ENCODE peak calls at places on chromosomes 4 and X, in four cellular contexts. V is IMR-90, S is GM12865, G is endothelial cell. N is an unnamed sample.

GRCh38 chr4:88158360-88159136 is at the start of gene ABCG2:
- DNase-seq in V (peak; percentile 75), G (peak; percentile 31), S (peak; percentile 26), N (peak; percentile 38)

GRCh38 chr4:8254076-8254475 is 15.5 kb upstream of the HTRA3 start:
- DNase-seq in G (no peak), V (no peak), S (no peak), N (no peak)

GRCh38 chrX:126141014-126141413 is 25.1 kb downstream of the DCAF12L2 start:
- DNase-seq in V (no peak), S (no peak), G (no peak), N (no peak)

GRCh38 chr4:84258905-84259830 is 239.9 kb downstream of the NKX6-1 start:
- DNase-seq in G (no peak), S (peak; percentile 74), V (peak; percentile 32), N (no peak)

GRCh38 chr4:98688416-98689290 is 30.2 kb upstream of the TSPAN5 start:
- DNase-seq in S (no peak), G (no peak), V (peak; percentile 70), N (no peak)

GRCh38 chr4:41877020-41877796 is 58.0 kb upstream of the TMEM33 start:
- DNase-seq in S (no peak), V (no peak), G (no peak), N (no peak)

GRCh38 chrX:51891821-51892551 is 1.4 kb upstream of the MAGED1 start:
- DNase-seq in G (peak; percentile 10), V (peak; percentile 69), S (peak; percentile 34), N (no peak)

GRCh38 chr4:7241587-7242125 is 49.3 kb downstream of the SORCS2 start:
- DNase-seq in G (no peak), S (no peak), V (no peak), N (no peak)

GRCh38 chr4:168409089-168409801 is 71.0 kb downstream of the DDX60L start:
- DNase-seq in V (peak; percentile 49), G (no peak), S (no peak), N (no peak)

GRCh38 chr4:90540536-90540935 is 413.3 kb downstream of the CCSER1 start:
- DNase-seq in V (no peak), S (no peak), G (no peak), N (no peak)

GRCh38 chr4:92825186-92825715 is 521.5 kb downstream of the GRID2 start:
- DNase-seq in G (no peak), V (no peak), S (no peak), N (no peak)

GRCh38 chr4:185591679-185592141 is 56.4 kb upstream of the PDLIM3 start:
- DNase-seq in V (peak; percentile 29), S (no peak), G (no peak), N (no peak)

GRCh38 chr4:165027762-165028402 is 3.9 kb upstream of the TRIM60 start:
- DNase-seq in G (no peak), V (no peak), S (no peak), N (no peak)

GRCh38 chrX:64894454-64895038 is 81.7 kb downstream of the ZC4H2 start:
- DNase-seq in G (peak; percentile 53), S (peak; percentile 54), V (peak; percentile 5), N (peak; percentile 23)

GRCh38 chr4:161382655-161383054 is 781.1 kb downstream of the FSTL5 start:
- DNase-seq in S (no peak), V (no peak), G (no peak), N (no peak)

GRCh38 chr4:8739820-8740665 is 131.6 kb downstream of the HMX1 start:
- DNase-seq in S (no peak), G (no peak), V (no peak), N (no peak)

GRCh38 chrX:14817559-14817958 is 55.3 kb downstream of the FANCB start:
- DNase-seq in S (no peak), G (no peak), V (no peak), N (no peak)

GRCh38 chr4:44446801-44447562 is 1.6 kb downstream of the KCTD8 start:
- DNase-seq in V (no peak), S (no peak), G (peak; percentile 11), N (peak; percentile 15)

GRCh38 chrX:155263854-155264628 is at the start of gene RAB39B:
- DNase-seq in S (peak; percentile 79), V (peak; percentile 68), G (peak; percentile 34), N (peak; percentile 67)

GRCh38 chr4:124095596-124095995 is 616.9 kb downstream of the ANKRD50 start:
- DNase-seq in V (peak; percentile 18), G (no peak), S (no peak), N (no peak)

GRCh38 chrX:120564925-120565324 is 4.2 kb upstream of the CUL4B start:
- DNase-seq in S (no peak), V (no peak), G (no peak), N (no peak)

GRCh38 chr4:102685768-102686167 is 75.0 kb downstream of the MANBA start:
- DNase-seq in S (no peak), V (no peak), G (no peak), N (no peak)

GRCh38 chr4:81211956-81212355 is 3.1 kb downstream of the PRKG2 start:
- DNase-seq in S (no peak), V (no peak), G (no peak), N (no peak)

GRCh38 chr4:184273166-184274147 is 55.8 kb upstream of the ENPP6 start:
- DNase-seq in G (no peak), V (no peak), S (peak; percentile 86), N (no peak)

GRCh38 chr4:158714937-158715336 is 8.3 kb downstream of the PPID start:
- DNase-seq in S (no peak), V (no peak), G (no peak), N (no peak)

GRCh38 chr4:158715787-158716186 is 7.4 kb downstream of the PPID start:
- DNase-seq in G (no peak), V (no peak), S (no peak), N (no peak)

DNA sequence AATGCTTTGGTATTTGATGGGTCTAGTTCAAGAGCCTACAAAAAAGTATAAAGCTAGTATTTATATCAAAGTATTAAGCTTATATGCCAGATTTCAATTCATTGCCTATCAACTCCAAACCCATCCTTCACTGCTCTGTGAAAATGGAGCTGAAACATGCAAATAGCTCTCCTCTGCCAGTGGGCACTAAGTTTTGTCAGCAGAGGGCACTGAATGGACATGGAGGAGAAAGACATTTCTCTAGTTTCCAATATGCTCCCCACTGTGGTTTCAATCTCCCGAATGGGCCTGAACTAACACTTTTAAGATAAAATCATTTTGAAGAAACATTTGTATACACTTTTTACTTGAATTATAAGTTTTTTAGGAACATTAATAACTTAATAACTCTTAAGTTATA is 12.4 kb downstream of the PPID start:
- DNase-seq in G (no peak), V (peak; percentile 8), S (no peak), N (no peak)
- TF ChIP-seq CTCF in G (no peak), V (peak; percentile 43), S (no peak), N (peak; percentile 23)

GRCh38 chr4:123060039-123060770 is 137.8 kb upstream of the NUDT6 start:
- DNase-seq in G (no peak), S (no peak), V (no peak), N (no peak)
- TF ChIP-seq CTCF in G (no peak), S (no peak), V (no peak), N (no peak)

GRCh38 chr4:132557660-132558059 is 591.4 kb upstream of the PCDH10 start:
- DNase-seq in S (no peak), G (no peak), V (no peak), N (no peak)
- TF ChIP-seq CTCF in S (no peak), G (no peak), V (no peak), N (no peak)

GRCh38 chr4:16001484-16001858 is 38.5 kb upstream of the FGFBP2 start:
- DNase-seq in V (peak; percentile 72), S (peak; percentile 67), G (peak; percentile 49), N (peak; percentile 76)
- TF ChIP-seq CTCF in V (peak; percentile 91), S (peak; percentile 85), G (peak; percentile 76), N (peak; percentile 75)

GRCh38 chrX:115284877-115285276 is 4.6 kb upstream of the LUZP4 start:
- DNase-seq in V (no peak), G (no peak), S (no peak), N (no peak)
- TF ChIP-seq CTCF in V (peak; percentile 36), G (no peak), S (no peak), N (no peak)

DNA sequence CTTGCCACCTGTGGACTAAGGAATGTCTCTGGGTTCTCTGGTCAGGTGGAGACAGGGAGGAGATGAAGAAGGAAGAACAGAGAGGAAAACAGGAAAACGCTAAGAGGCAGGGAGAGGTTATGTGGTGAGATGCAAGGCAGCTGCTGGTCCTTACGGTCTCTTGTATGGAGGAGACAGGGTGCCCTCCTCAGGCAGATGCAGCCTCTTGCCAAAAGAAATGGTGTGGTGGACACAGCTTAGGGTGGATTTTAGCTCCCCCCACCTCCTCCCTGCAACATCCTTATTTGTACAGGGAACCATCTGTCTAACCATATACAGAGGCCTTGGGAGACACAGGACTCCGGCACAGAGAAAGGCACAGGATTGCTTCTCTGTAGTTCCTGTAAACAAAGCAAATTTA is 9.7 kb downstream of the OCIAD2 start:
- DNase-seq in G (no peak), V (no peak), S (no peak), N (no peak)
- TF ChIP-seq CTCF in G (no peak), V (no peak), S (no peak), N (no peak)

GRCh38 chr4:77615153-77615552 is 9.5 kb downstream of the CXCL13 start:
- DNase-seq in V (no peak), S (no peak), G (no peak), N (no peak)

GRCh38 chr4:77617203-77617602 is 11.6 kb downstream of the CXCL13 start:
- DNase-seq in V (no peak), G (no peak), S (no peak), N (no peak)

GRCh38 chr4:77618383-77619241 is 13.0 kb downstream of the CXCL13 start:
- DNase-seq in G (peak; percentile 80), S (peak; percentile 70), V (peak; percentile 58), N (peak; percentile 70)

GRCh38 chr4:77621254-77621653 is 15.6 kb downstream of the CXCL13 start:
- DNase-seq in V (no peak), S (no peak), G (no peak), N (no peak)

DNA sequence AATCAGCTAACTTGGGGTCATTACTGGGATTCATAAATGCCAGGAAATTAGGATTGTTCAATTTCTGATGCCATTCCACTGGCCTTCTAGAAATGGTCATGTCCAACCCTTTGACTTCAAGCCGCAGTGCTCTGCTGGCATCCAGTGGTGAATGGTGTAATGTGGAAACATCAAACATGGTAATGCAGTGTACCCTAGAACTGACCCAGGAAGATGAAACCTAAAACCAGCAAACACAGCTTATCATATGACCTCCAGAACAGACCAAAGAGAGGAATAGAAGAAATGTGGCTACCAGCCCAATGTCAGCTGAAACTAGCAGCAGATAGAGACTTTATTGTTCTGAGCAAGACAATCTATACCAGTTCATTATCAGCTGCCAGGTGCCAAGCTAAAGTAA is 13.8 kb downstream of the CXCL13 start:
- DNase-seq in S (no peak), G (no peak), V (no peak), N (no peak)
- TF ChIP-seq CTCF in S (no peak), G (no peak), V (no peak), N (no peak)